ENCODE peak calls at places on chromosomes 16 and 17, in five cellular contexts. U is IMR-90, I is neuronal stem cell, R is H1, K is H9. G is an unnamed sample.

GRCh38 chr17:4782652-4783051 is 3.5 kb downstream of the VMO1 start:
- DNase-seq in I (no peak), U (no peak), K (peak), R (no peak), G (no peak)

GRCh38 chr17:74712756-74713155 is at the start of gene CD300LF:
- DNase-seq in I (no peak), K (no peak), U (no peak), R (no peak), G (no peak)

GRCh38 chr17:41392278-41392677 is 5.1 kb downstream of the KRT31 start:
- DNase-seq in K (no peak), U (peak), I (no peak), R (no peak), G (no peak)

GRCh38 chr17:4764612-4765011 is 7.1 kb upstream of the TM4SF5 start:
- DNase-seq in I (no peak), K (no peak), U (no peak), R (no peak), G (no peak)

GRCh38 chr17:82931696-82932060 is 91.9 kb upstream of the ZNF750 start:
- DNase-seq in U (peak), I (no peak), K (no peak), R (no peak), G (no peak)

GRCh38 chr17:18111330-18111971 is 2.9 kb downstream of the MYO15A start:
- DNase-seq in U (no peak), R (no peak), I (no peak), K (no peak), G (no peak)

GRCh38 chr16:68668266-68668665 is 23.2 kb downstream of the CDH3 start:
- DNase-seq in I (no peak), K (no peak), U (peak), R (no peak), G (no peak)

GRCh38 chr17:77160032-77160876 is 19.5 kb downstream of the SEC14L1 start:
- DNase-seq in K (no peak), U (no peak), R (no peak), I (no peak), G (peak)

GRCh38 chr17:21539146-21539545 is 153.2 kb upstream of the KCNJ18 start:
- DNase-seq in I (no peak), U (peak), R (no peak), K (no peak), G (no peak)

GRCh38 chr17:16948587-16949376 is 23.1 kb downstream of the TNFRSF13B start:
- DNase-seq in R (no peak), K (no peak), I (no peak), U (no peak), G (no peak)

GRCh38 chr17:29581583-29582253 is 7.7 kb downstream of the GIT1 start:
- DNase-seq in K (no peak), U (no peak), R (no peak), I (no peak), G (no peak)

GRCh38 chr16:24430937-24431760 is 108.2 kb upstream of the RBBP6 start:
- DNase-seq in I (no peak), R (no peak), U (no peak), K (no peak), G (no peak)

GRCh38 chr16:57585051-57585687 is 42.7 kb downstream of the ADGRG5 start:
- DNase-seq in R (no peak), K (no peak), I (no peak), U (no peak), G (no peak)

DNA sequence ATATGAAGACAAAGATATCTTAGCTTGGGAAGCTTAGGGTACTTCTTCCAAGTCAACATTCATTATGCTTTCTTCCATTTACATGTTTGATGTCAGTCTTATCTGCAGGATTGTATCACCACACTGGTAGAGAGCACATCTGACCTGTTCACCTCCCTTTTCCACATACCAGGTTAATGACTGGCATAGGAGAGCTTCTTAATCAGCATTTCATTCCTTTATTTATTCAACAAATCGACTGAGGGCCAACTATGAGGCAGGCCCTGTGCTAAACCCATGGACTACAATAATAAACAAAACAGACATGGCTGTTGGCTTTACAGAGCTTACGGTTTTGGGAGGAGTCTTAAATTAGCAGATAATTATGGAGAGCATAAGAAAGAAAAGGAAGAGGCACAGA is 378.1 kb upstream of the CDH11 start:
- DNase-seq in I (no peak), K (no peak), U (peak), R (no peak), G (no peak)
- H3K9ac ChIP-seq in I (no peak), K (no peak), U (no peak), R (no peak), G (no peak)

DNA sequence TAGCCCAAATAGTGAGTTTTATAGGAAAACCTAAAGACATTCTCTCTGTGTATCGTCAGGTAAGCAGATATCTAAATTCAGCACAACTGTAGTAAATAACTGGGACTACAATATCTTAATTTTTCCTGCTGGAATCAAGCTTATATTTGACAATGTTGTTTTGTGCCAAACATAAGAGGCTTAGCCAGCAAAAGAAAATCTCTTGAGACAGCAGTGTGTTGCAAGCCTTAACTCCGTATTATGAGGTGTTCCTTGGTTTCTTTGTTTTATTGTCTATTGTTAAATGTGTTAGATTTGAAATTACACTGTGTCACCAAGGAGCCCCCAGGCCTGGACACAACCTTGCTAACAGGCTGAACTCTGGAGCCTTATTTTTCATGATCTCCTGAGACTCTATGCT is 1570.6 kb upstream of the GOT2 start:
- DNase-seq in I (no peak), R (no peak), U (no peak), K (no peak), G (no peak)
- H2BK15ac ChIP-seq in I (no peak), R (no peak), U (no peak), K (no peak), G (no peak)

GRCh38 chr17:72387487-72387886 is 266.7 kb downstream of the SOX9 start:
- DNase-seq in K (no peak), R (no peak), I (no peak), U (peak), G (peak)

GRCh38 chr17:72390675-72391501 is 270.1 kb downstream of the SOX9 start:
- DNase-seq in U (peak), K (no peak), R (no peak), I (no peak), G (peak)

GRCh38 chr17:72386619-72387237 is 265.9 kb downstream of the SOX9 start:
- DNase-seq in R (no peak), I (no peak), K (no peak), U (no peak), G (no peak)

GRCh38 chr17:72387969-72388368 is 267.1 kb downstream of the SOX9 start:
- DNase-seq in U (peak), I (no peak), K (no peak), R (no peak), G (peak)

DNA sequence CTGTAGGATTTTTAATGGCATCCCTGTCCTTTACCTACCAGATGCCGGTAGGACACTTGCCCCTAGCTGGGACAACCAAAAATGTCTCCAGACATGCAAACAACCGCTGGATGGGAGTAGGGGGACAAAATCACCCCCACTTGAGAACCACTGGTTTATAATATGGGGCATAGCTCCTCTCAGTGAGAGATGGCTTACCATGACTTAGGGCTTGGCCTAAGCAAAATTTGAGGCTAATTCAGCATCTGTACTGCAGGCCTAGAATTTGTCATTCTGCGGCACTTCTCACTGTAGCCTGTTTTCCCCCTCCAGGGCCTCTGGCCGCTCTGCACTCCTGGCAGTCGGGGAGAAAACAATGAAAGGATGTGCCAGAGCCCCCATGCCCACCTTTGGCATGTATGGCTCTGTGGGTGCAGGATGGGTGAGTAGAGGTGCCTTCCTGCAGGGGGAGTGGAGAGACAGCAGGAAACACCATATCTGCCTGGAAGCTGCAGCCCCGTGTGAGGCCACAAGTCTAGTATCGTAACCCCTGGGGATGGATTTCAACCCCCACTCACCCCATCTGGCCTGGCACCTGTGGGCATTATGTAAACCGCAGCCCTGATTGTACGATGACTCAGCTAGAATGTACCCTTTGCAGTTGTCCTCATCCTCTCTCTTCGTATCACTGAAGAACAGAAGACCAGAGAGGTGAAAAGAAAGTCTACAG is 268.1 kb downstream of the SOX9 start:
- DNase-seq in R (no peak), K (peak), I (no peak), U (no peak), G (no peak)
- H2AFZ ChIP-seq in R (no peak), K (no peak), I (no peak), U (no peak), G (no peak)

GRCh38 chr17:55264273-55264639 is 504 bp upstream of the HLF start:
- DNase-seq in R (no peak), U (no peak), K (no peak), I (no peak), G (no peak)

GRCh38 chr17:55266051-55266957 is 1.5 kb downstream of the HLF start:
- DNase-seq in R (no peak), I (no peak), K (peak), U (no peak), G (no peak)

GRCh38 chr17:55264640-55265298 is at the start of gene HLF:
- DNase-seq in U (peak), R (peak), I (peak), K (peak), G (peak)

GRCh38 chr17:55266958-55267688 is 2.4 kb downstream of the HLF start:
- DNase-seq in U (no peak), I (no peak), R (no peak), K (no peak), G (no peak)

GRCh38 chr17:55265434-55266021 is 768 bp downstream of the HLF start:
- DNase-seq in R (no peak), U (no peak), I (no peak), K (no peak), G (no peak)
- H3K9ac ChIP-seq in R (no peak), U (no peak), I (no peak), K (no peak), G (peak)

DNA sequence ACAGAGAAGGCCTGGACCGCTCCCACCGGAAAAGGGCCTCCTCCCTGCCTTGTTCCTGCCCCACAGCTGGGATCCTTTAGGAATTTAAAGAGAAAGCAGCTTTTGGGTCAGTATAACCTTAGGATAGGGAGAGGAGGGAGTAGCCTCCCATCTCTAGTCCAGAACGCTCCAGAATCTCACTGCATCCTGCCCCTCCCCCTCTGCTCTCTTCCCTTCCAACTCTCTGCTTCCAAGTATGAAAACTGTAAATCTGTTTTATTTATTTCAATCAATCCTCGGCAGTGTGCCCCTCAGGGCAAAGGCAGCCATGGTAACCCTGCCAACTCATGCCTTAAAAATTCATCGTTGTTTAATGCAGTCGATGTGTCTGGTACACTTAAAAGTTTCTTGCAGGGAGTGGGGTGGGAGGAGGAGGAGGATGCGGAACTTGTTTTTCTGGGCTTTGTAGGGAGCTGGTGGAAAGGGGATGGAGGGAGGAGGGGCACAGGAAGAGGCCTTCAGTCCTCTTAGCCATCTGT is 21.2 kb upstream of the MTSS2 start:
- DNase-seq in I (no peak), K (no peak), R (no peak), U (peak), G (peak)
- H2BK15ac ChIP-seq in I (no peak), K (no peak), R (no peak), U (peak), G (peak)

GRCh38 chr17:56976941-56977570 is 875 bp upstream of the SCPEP1 start:
- DNase-seq in U (no peak), K (no peak), R (no peak), I (no peak), G (peak)

GRCh38 chr17:56973520-56973919 is 4.4 kb upstream of the SCPEP1 start:
- DNase-seq in K (no peak), R (no peak), I (no peak), U (peak), G (no peak)

GRCh38 chr17:56972111-56972730 is 5.7 kb upstream of the SCPEP1 start:
- DNase-seq in R (no peak), U (no peak), I (no peak), K (no peak), G (no peak)

GRCh38 chr17:56975656-56976055 is 2.3 kb upstream of the SCPEP1 start:
- DNase-seq in U (no peak), I (no peak), R (no peak), K (no peak), G (no peak)

DNA sequence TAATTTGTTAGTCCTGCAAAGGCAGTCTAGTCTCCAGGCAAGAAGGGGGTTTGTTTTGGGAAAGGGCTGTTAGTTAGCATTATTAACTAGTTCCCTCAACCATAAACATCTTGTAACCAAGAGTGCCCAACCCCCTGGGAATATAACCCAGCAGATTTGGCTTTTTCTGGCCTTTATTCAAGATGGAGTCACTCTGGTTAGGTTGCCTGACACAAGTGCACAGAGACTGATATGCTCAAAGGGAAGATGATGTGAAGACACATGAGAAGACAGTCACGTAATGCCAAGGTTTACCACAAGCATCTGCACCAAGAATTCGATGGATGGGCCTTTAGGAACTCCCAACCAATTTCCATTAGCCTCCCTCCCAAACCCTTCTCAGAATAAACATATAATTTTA is 3.9 kb upstream of the SCPEP1 start:
- DNase-seq in K (no peak), I (no peak), U (no peak), R (no peak), G (no peak)
- H2AFZ ChIP-seq in K (no peak), I (no peak), U (no peak), R (no peak), G (no peak)

GRCh38 chr17:2213291-2213960 is 90.2 kb downstream of the SMG6 start:
- DNase-seq in I (no peak), R (no peak), K (no peak), U (peak), G (peak)

GRCh38 chr17:2214047-2214717 is 89.4 kb downstream of the SMG6 start:
- DNase-seq in I (no peak), R (no peak), U (peak), K (no peak), G (peak)

GRCh38 chr17:2210726-2211125 is 92.9 kb downstream of the SMG6 start:
- DNase-seq in R (no peak), K (no peak), U (no peak), I (no peak), G (no peak)

GRCh38 chr17:2211661-2212327 is 91.8 kb downstream of the SMG6 start:
- DNase-seq in K (no peak), U (no peak), I (no peak), R (no peak), G (no peak)

GRCh38 chr17:2212328-2212981 is 91.1 kb downstream of the SMG6 start:
- DNase-seq in K (no peak), U (peak), R (no peak), I (no peak), G (peak)
- H3K9ac ChIP-seq in K (no peak), U (peak), R (no peak), I (no peak), G (peak)

GRCh38 chr17:78375401-78376079 is 2.9 kb upstream of the PGS1 start:
- DNase-seq in R (no peak), I (no peak), U (peak), K (no peak), G (peak)
- H2BK15ac ChIP-seq in R (peak), I (peak), U (peak), K (no peak), G (no peak)

GRCh38 chr16:67482260-67482924 is 955 bp downstream of the AGRP start:
- DNase-seq in K (no peak), I (no peak), R (no peak), U (no peak), G (no peak)
- H2AFZ ChIP-seq in K (no peak), I (peak), R (no peak), U (peak), G (no peak)